ENCODE peak calls at places on chromosomes 11 and 22, in four cellular contexts. U is endothelial cell of umbilical vein, B is GM23338, H is mammary epithelial cell. I is an unnamed sample. For H3K79me2, the result is how much of the 10 kb centered on the place peaks cover.

GRCh38 chr11:88535266-88535665 is 197.7 kb upstream of the CTSC start:
- DNase-seq in U (no peak), B (no peak), H (no peak), I (peak)

GRCh38 chr11:8005556-8005955 is 18.4 kb downstream of the EIF3F start:
- DNase-seq in U (no peak), B (no peak), H (no peak), I (no peak)

GRCh38 chr11:17277024-17277584 is 565 bp downstream of the NUCB2 start:
- DNase-seq in U (peak), B (peak), H (peak), I (peak)

GRCh38 chr11:1847006-1847735 is 5.7 kb upstream of the LSP1 start:
- DNase-seq in U (no peak), B (no peak), H (no peak), I (no peak)

GRCh38 chr11:35618497-35619029 is 303 bp downstream of the FJX1 start:
- DNase-seq in U (no peak), B (peak), H (peak), I (peak)

GRCh38 chr22:40009231-40009769 is 14.5 kb downstream of the FAM83F start:
- DNase-seq in U (no peak), B (peak), H (peak), I (peak)

GRCh38 chr11:2804189-2804588 is 81.4 kb downstream of the CDKN1C start:
- DNase-seq in U (no peak), B (no peak), H (no peak), I (no peak)

GRCh38 chr11:15889972-15890371 is 466.4 kb downstream of the SOX6 start:
- DNase-seq in U (no peak), B (no peak), H (no peak), I (peak)

GRCh38 chr11:64694821-64695365 is 28.1 kb downstream of the NRXN2 start:
- DNase-seq in U (no peak), B (peak), H (no peak), I (no peak)

GRCh38 chr11:6617315-6617781 is 1.9 kb downstream of the TPP1 start:
- DNase-seq in U (peak), B (no peak), H (no peak), I (no peak)

GRCh38 chr11:2534131-2534956 is 89.5 kb downstream of the KCNQ1 start:
- DNase-seq in U (no peak), B (peak), H (peak), I (no peak)

GRCh38 chr22:22403771-22404170 is 104.8 kb downstream of the ZNF280B start:
- DNase-seq in U (no peak), B (no peak), H (no peak), I (no peak)

GRCh38 chr11:121554552-121554951 is 101.8 kb upstream of the SORL1-AS1 start:
- DNase-seq in U (no peak), B (no peak), H (no peak), I (no peak)

GRCh38 chr11:131667566-131667965 is 297.2 kb downstream of the NTM start:
- DNase-seq in U (no peak), B (no peak), H (no peak), I (no peak)

GRCh38 chr11:116826751-116827431 is 2.8 kb upstream of the APOC3 start:
- DNase-seq in U (no peak), B (no peak), H (no peak), I (no peak)

GRCh38 chr11:67400251-67400941 is 1.3 kb downstream of the PPP1CA start:
- DNase-seq in U (no peak), B (no peak), H (no peak), I (no peak)

GRCh38 chr11:82864268-82864667 is 36.0 kb downstream of the PRCP start:
- DNase-seq in U (peak), B (peak), H (peak), I (peak)

GRCh38 chr11:78189851-78190250 is 1.1 kb downstream of the USP35 start:
- DNase-seq in U (no peak), B (no peak), H (no peak), I (no peak)

GRCh38 chr11:86152006-86152862 is 83.3 kb upstream of the PICALM start:
- DNase-seq in U (peak), B (no peak), H (peak), I (peak)

GRCh38 chr11:122339661-122340060 is 223.6 kb upstream of the BLID start:
- DNase-seq in U (no peak), B (no peak), H (no peak), I (peak)

GRCh38 chr11:129881570-129882170 is 13.7 kb downstream of the NFRKB start:
- DNase-seq in U (peak), B (peak), H (peak), I (no peak)

GRCh38 chr11:16786131-16786530 is 47.7 kb downstream of the C11orf58 start:
- DNase-seq in U (no peak), B (no peak), H (no peak), I (no peak)

GRCh38 chr11:71154406-71154805 is 98.0 kb downstream of the SHANK2 start:
- DNase-seq in U (no peak), B (no peak), H (no peak), I (no peak)

DNA sequence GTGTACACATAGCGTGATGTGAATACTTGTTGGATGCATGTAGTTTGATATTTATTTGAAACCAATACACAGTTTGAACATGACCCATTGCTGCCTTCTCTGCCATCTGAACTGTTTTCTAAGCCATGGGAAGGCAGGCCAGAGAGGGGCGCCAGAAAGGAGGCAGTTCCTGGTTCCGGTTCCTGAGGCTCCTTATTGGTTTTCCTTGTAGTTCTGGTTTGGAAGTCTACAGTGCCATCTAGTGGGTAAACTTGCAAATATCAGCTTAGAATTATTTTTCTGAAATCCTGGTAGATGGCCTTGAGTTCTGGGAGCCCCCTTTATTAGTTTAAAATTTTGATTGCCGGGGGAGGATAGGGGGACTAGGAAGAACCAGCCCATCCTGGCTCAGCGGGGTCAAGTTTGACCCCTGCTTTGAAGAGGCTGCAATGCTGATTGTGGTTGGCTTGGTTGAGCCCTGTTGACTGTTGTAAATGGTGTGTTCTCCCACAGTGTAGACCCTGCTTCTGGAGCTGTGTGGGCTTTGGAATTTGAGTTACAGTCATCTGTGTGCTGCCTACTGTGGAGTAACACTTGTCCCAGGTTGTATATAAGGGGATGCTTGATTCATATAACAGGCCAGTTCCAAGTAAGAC is 48.4 kb downstream of the GRAMD1B start:
- DNase-seq in U (peak), B (peak), H (peak), I (peak)
- TF ChIP-seq CTCF in U (peak), B (peak), H (peak), I (peak)

GRCh38 chr11:26575946-26576345 is 3.9 kb upstream of the MUC15 start:
- DNase-seq in U (no peak), B (no peak), H (peak), I (no peak)

GRCh38 chr11:26571861-26572654 is at the start of gene MUC15:
- DNase-seq in U (no peak), B (peak), H (no peak), I (no peak)

GRCh38 chr11:26569646-26570045 is 2.4 kb downstream of the MUC15 start:
- DNase-seq in U (no peak), B (no peak), H (no peak), I (no peak)

GRCh38 chr11:26573896-26574295 is 1.8 kb upstream of the MUC15 start:
- DNase-seq in U (no peak), B (no peak), H (no peak), I (no peak)

GRCh38 chr11:26572770-26573402 is 823 bp upstream of the MUC15 start:
- DNase-seq in U (no peak), B (peak), H (no peak), I (no peak)
- H3K4me2 ChIP-seq in U (no peak), B (peak), H (peak), I (no peak)

GRCh38 chr11:57513446-57513795 is 2.1 kb downstream of the SLC43A1 start:
- DNase-seq in U (no peak), B (no peak), H (no peak), I (no peak)
- H3K79me2 ChIP-seq in U (under half), B (under half), H (under half), I (under half)

GRCh38 chr11:66281001-66281400 is 3.0 kb downstream of the CNIH2 start:
- DNase-seq in U (no peak), B (peak), H (no peak), I (no peak)

GRCh38 chr11:66279092-66279797 is 1.3 kb downstream of the CNIH2 start:
- DNase-seq in U (no peak), B (peak), H (no peak), I (no peak)

GRCh38 chr11:66281776-66282467 is 3.9 kb downstream of the CNIH2 start:
- DNase-seq in U (no peak), B (no peak), H (no peak), I (no peak)

GRCh38 chr11:66278396-66279091 is 569 bp downstream of the CNIH2 start:
- DNase-seq in U (no peak), B (peak), H (no peak), I (no peak)

DNA sequence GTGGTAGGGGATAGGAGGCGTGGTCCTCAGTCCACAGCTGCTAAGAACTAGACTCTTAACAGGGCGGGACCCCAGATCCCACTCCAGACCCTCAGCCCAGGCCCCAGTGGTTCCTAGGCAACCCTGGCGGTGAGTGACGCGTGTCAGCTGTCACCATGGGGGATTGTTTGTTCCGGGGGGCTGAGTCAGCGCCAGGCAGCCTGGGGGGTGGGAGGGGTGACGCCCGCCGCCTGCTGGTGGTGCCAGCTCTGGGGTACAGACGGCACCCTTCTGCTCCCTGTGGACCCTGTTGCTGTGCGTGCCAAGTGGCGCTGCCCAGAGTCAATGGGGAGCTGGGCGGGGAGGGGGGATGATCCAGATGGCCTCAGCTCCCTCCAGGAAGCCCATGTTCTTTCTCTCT is 2.5 kb downstream of the CNIH2 start:
- DNase-seq in U (no peak), B (peak), H (no peak), I (no peak)
- TF ChIP-seq CTCF in U (no peak), B (no peak), H (no peak), I (no peak)

GRCh38 chr22:27476318-27476717 is 325.2 kb downstream of the MN1 start:
- DNase-seq in U (no peak), B (no peak), H (no peak), I (no peak)

GRCh38 chr22:27476729-27477128 is 324.8 kb downstream of the MN1 start:
- DNase-seq in U (no peak), B (no peak), H (peak), I (peak)

GRCh38 chr22:27475548-27475897 is 326.0 kb downstream of the MN1 start:
- DNase-seq in U (no peak), B (no peak), H (no peak), I (no peak)

GRCh38 chr22:27474711-27475547 is 326.6 kb downstream of the MN1 start:
- DNase-seq in U (peak), B (peak), H (peak), I (peak)

DNA sequence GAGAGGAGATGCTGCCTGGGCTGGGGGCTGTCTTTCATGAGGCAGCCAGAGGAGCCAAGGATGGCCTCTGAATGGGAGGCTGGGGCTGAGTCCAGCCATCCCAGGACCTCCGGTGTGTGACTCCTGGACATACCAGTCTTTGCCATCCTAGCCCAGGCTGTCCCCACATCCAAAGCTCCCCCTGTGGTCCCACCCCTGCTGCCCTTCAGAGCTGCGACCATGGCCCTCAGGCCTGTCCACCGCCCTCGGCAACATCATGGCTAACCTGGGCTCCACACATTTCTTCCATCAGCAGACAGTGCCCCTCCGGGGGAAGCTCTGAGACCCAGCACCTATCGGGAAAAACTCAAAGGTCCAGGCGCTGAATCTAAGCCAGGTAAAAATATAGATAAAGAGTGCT is 324.4 kb downstream of the MN1 start:
- DNase-seq in U (no peak), B (no peak), H (no peak), I (no peak)
- H3K4me2 ChIP-seq in U (no peak), B (no peak), H (peak), I (peak)

GRCh38 chr11:126212089-126212660 is 593 bp downstream of the FAM118B start:
- DNase-seq in U (peak), B (peak), H (peak), I (no peak)
- H3K79me2 ChIP-seq in U (half or more), B (half or more), H (half or more), I (half or more)

GRCh38 chr22:48719978-48720661 is 1107.6 kb downstream of the BRD1 start:
- DNase-seq in U (no peak), B (peak), H (no peak), I (no peak)
- TF ChIP-seq CTCF in U (no peak), B (peak), H (no peak), I (no peak)

GRCh38 chr11:14331476-14332136 is 27.4 kb downstream of the RRAS2 start:
- DNase-seq in U (peak), B (no peak), H (no peak), I (no peak)
- H3K4me2 ChIP-seq in U (no peak), B (peak), H (no peak), I (no peak)

I was measured in astrocyte.